ENCODE peak calls at places on chromosomes 3 and 15, in nine cellular contexts. L is progenitor cell of endocrine pancreas; Z is occipital lobe; C is natural killer cell; A is BE2C; K is neural progenitor cell; Q is HS-5; X is activated B cell treated with CpG ODN at 0.5 μM for 24 hours; V is activated CD8-positive, alpha-beta memory T cell treated with anti-CD3 and anti-CD28 coated beads for 24 hours. G is an unnamed sample.

GRCh38 chr3:18559323-18559972 is 134.3 kb upstream of the SATB1 start:
- DNase-seq in L (peak; percentile 10), C (no peak), V (peak; percentile 72), Z (no peak), A (peak; percentile 8), Q (no peak), K (peak; percentile 76), X (no peak), G (peak; percentile 69)

GRCh38 chr3:119349353-119349752 is 55.2 kb downstream of the ARHGAP31 start:
- DNase-seq in C (no peak), Z (no peak), K (peak; percentile 92), Q (no peak), A (no peak), V (no peak), L (no peak), X (no peak), G (peak; percentile 37)

GRCh38 chr3:48086736-48087470 is 70.7 kb upstream of the MAP4 start:
- DNase-seq in V (no peak), Q (no peak), C (no peak), X (no peak), Z (no peak), A (no peak), L (no peak), K (no peak), G (no peak)

GRCh38 chr3:4935347-4935746 is 43.9 kb upstream of the BHLHE40 start:
- DNase-seq in L (no peak), V (no peak), K (no peak), Z (no peak), C (no peak), Q (no peak), A (no peak), X (no peak), G (peak; percentile 72)

GRCh38 chr15:73928241-73928579 is 1.9 kb downstream of the LOXL1 start:
- DNase-seq in C (no peak), Q (no peak), X (no peak), K (no peak), L (no peak), A (no peak), Z (no peak), V (no peak), G (peak; percentile 17)

GRCh38 chr15:62453979-62454378 is 288.9 kb upstream of the C2CD4B start:
- DNase-seq in A (no peak), L (no peak), V (no peak), C (no peak), K (no peak), X (no peak), Z (no peak), Q (no peak), G (no peak)

GRCh38 chr15:88401972-88402656 is 65.1 kb downstream of the MRPL46 start:
- DNase-seq in X (no peak), L (no peak), K (peak; percentile 68), Q (no peak), V (no peak), A (peak; percentile 75), C (no peak), Z (peak; percentile 35), G (no peak)

GRCh38 chr3:38646630-38647029 is 2.9 kb downstream of the SCN5A start:
- DNase-seq in V (peak; percentile 56), L (no peak), Q (no peak), C (no peak), Z (no peak), X (no peak), K (peak; percentile 74), A (no peak), G (peak; percentile 39)

GRCh38 chr15:56913670-56914069 is 4.8 kb upstream of the TCF12 start:
- DNase-seq in C (no peak), V (no peak), Z (no peak), Q (no peak), X (no peak), L (no peak), K (no peak), A (no peak), G (peak; percentile 19)

GRCh38 chr3:118987466-118987865 is 47.2 kb downstream of the IGSF11 start:
- DNase-seq in K (no peak), Q (no peak), V (no peak), A (no peak), C (no peak), X (no peak), L (no peak), Z (peak; percentile 81), G (no peak)

GRCh38 chr3:191963182-191963581 is 502.2 kb downstream of the PYDC2 start:
- DNase-seq in L (no peak), C (no peak), A (no peak), X (no peak), V (no peak), K (peak; percentile 78), Q (peak; percentile 70), Z (no peak), G (no peak)

GRCh38 chr3:93867425-93867824 is 106.3 kb downstream of the PROS1 start:
- DNase-seq in Z (no peak), X (no peak), C (no peak), A (no peak), Q (no peak), L (no peak), V (no peak), K (no peak), G (no peak)

GRCh38 chr15:84034831-84035753 is 200.5 kb upstream of the GOLGA6L4 start:
- DNase-seq in C (no peak), Z (no peak), K (peak; percentile 42), Q (no peak), L (no peak), X (no peak), V (no peak), A (no peak), G (peak; percentile 63)

GRCh38 chr15:28123408-28124023 is 24.4 kb upstream of the OCA2 start:
- DNase-seq in K (peak; percentile 83), L (peak; percentile 71), Z (peak; percentile 54), V (peak; percentile 79), A (peak; percentile 79), Q (peak; percentile 22), C (peak; percentile 50), X (no peak), G (peak; percentile 75)

GRCh38 chr15:89613031-89613430 is 37.8 kb downstream of the TICRR start:
- DNase-seq in V (no peak), Q (no peak), L (no peak), C (no peak), A (no peak), Z (no peak), X (no peak), K (no peak), G (no peak)

GRCh38 chr3:149400645-149401044 is 23.2 kb upstream of the TM4SF1 start:
- DNase-seq in C (no peak), A (no peak), Z (no peak), V (no peak), K (no peak), X (no peak), Q (no peak), L (no peak), G (no peak)

GRCh38 chr15:47811160-47811559 is 93.9 kb downstream of the SEMA6D start:
- DNase-seq in A (no peak), K (no peak), V (no peak), Z (no peak), X (no peak), L (no peak), Q (no peak), C (no peak), G (no peak)

GRCh38 chr3:56801151-56801596 is 575 bp downstream of the ARHGEF3 start:
- DNase-seq in Q (no peak), L (no peak), K (no peak), V (peak; percentile 80), C (peak; percentile 46), A (no peak), X (no peak), Z (no peak), G (no peak)

GRCh38 chr15:31326729-31327673 is at the start of gene KLF13:
- DNase-seq in A (peak; percentile 76), L (no peak), Q (no peak), Z (no peak), X (no peak), K (peak; percentile 61), C (no peak), V (no peak), G (peak; percentile 76)

GRCh38 chr15:39591141-39591895 is 10.4 kb downstream of the THBS1 start:
- DNase-seq in C (no peak), Z (no peak), L (no peak), A (no peak), K (no peak), X (no peak), V (no peak), Q (no peak), G (no peak)

GRCh38 chr15:71526061-71526460 is 284.3 kb upstream of the NR2E3 start:
- DNase-seq in C (no peak), K (peak; percentile 16), A (no peak), Q (no peak), X (no peak), Z (no peak), V (no peak), L (no peak), G (no peak)

GRCh38 chr3:33787328-33788009 is 11.0 kb upstream of the PDCD6IP start:
- DNase-seq in Q (no peak), Z (peak; percentile 22), L (peak; percentile 26), A (peak; percentile 49), C (peak; percentile 30), V (peak; percentile 75), K (peak; percentile 83), X (peak; percentile 17), G (peak; percentile 64)

GRCh38 chr15:77634266-77634962 is 1.7 kb upstream of the LINGO1 start:
- DNase-seq in X (peak; percentile 44), C (peak; percentile 31), K (peak; percentile 91), V (peak; percentile 84), L (peak; percentile 73), A (peak; percentile 90), Q (no peak), Z (peak; percentile 62), G (peak; percentile 65)

GRCh38 chr15:63107895-63108546 is 13.6 kb upstream of the LACTB start:
- DNase-seq in L (no peak), A (no peak), C (no peak), Q (peak; percentile 100), V (no peak), X (no peak), K (no peak), Z (no peak), G (no peak)

GRCh38 chr15:49987198-49987785 is 131.7 kb downstream of the ATP8B4 start:
- DNase-seq in A (no peak), L (no peak), Q (no peak), V (no peak), C (no peak), X (no peak), K (no peak), Z (no peak), G (peak; percentile 46)

GRCh38 chr15:42385980-42386695 is 26.8 kb downstream of the CAPN3 start:
- DNase-seq in C (no peak), L (no peak), Z (no peak), Q (no peak), X (no peak), V (no peak), A (no peak), K (no peak), G (no peak)

GRCh38 chr3:114319453-114319852 is 25.6 kb downstream of the TIGIT start:
- DNase-seq in L (no peak), Q (peak; percentile 16), V (no peak), X (no peak), A (no peak), C (no peak), K (peak; percentile 46), Z (no peak), G (peak; percentile 68)

GRCh38 chr3:184380210-184380626 is 364 bp downstream of the CHRD start:
- DNase-seq in V (no peak), A (peak; percentile 45), C (no peak), L (peak; percentile 46), Q (no peak), X (peak; percentile 25), Z (peak; percentile 37), K (peak; percentile 85), G (no peak)

GRCh38 chr3:156689589-156689988 is 15.2 kb downstream of the TIPARP start:
- DNase-seq in Z (no peak), V (no peak), A (no peak), C (no peak), X (no peak), L (no peak), K (no peak), Q (no peak), G (no peak)

GRCh38 chr3:127819656-127820055 is 2.7 kb downstream of the MGLL start:
- DNase-seq in A (no peak), C (no peak), Q (no peak), X (no peak), K (no peak), V (no peak), L (no peak), Z (no peak), G (no peak)

GRCh38 chr3:178078933-178079332 is 457.3 kb upstream of the KCNMB2 start:
- DNase-seq in Z (no peak), L (no peak), C (no peak), Q (no peak), A (no peak), K (no peak), X (no peak), V (no peak), G (peak; percentile 37)

G was measured in trophoblast cell.